ENCODE peak calls at places on chromosome 5, in five cellular contexts. G, E, M, C and A are unnamed samples. For H3K27me3, the result is how much of the 10 kb centered on the place peaks cover.

GRCh38 chr5:639253-639530 is 27.1 kb downstream of the CEP72 start:
- DNase-seq in G (no peak), E (no peak), C (no peak), M (no peak), A (no peak)

GRCh38 chr5:133635051-133635450 is 22.7 kb upstream of the FSTL4 start:
- DNase-seq in C (no peak), G (peak), E (no peak), M (peak), A (no peak)

GRCh38 chr5:148884339-148885020 is 58.1 kb downstream of the ADRB2 start:
- DNase-seq in M (peak), G (no peak), E (no peak), C (no peak), A (no peak)

GRCh38 chr5:127683006-127683405 is 20.2 kb upstream of the CCDC192 start:
- DNase-seq in E (no peak), M (no peak), C (no peak), G (no peak), A (no peak)

GRCh38 chr5:157473383-157474370 is 13.7 kb downstream of the NIPAL4 start:
- DNase-seq in C (no peak), E (no peak), G (no peak), M (peak), A (no peak)

GRCh38 chr5:138632900-138633489 is 57.8 kb upstream of the HSPA9 start:
- DNase-seq in C (peak), M (peak), G (peak), E (peak), A (peak)

GRCh38 chr5:66987949-66988838 is 208.4 kb downstream of the CD180 start:
- DNase-seq in C (peak), G (peak), E (no peak), M (peak), A (peak)

GRCh38 chr5:54753034-54753433 is 232.4 kb downstream of the ESM1 start:
- DNase-seq in C (no peak), M (peak), G (no peak), E (no peak), A (no peak)

GRCh38 chr5:108830705-108831276 is 83.1 kb downstream of the FER start:
- DNase-seq in C (no peak), G (no peak), E (no peak), M (no peak), A (no peak)

GRCh38 chr5:131356619-131357018 is 92.8 kb downstream of the CDC42SE2 start:
- DNase-seq in E (no peak), G (no peak), C (no peak), M (no peak), A (no peak)

GRCh38 chr5:35811108-35811741 is 45.5 kb upstream of the IL7R start:
- DNase-seq in G (peak), C (no peak), M (peak), E (no peak), A (no peak)

DNA sequence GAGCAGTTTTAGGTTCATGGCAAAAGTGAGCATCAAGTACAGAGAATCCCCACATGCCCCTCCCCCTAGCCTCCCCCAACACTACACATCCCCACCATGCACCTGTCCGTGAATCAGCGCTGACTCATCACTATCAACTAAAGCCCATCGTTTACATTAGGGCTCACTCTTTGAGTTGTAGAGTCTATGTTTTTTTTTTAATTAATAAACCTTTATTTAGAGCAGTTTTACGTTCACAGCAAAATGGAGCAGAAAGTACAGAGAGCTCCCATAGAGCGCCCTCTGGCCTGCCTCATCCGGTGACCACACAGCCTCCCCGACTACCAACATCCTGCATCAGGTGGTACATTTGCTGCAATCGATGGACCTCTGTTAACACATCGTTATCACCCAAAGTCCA is 47.9 kb upstream of the UNC5A start:
- DNase-seq in M (no peak), C (no peak), G (peak), E (no peak), A (peak)
- TF ChIP-seq EZH2phosphoT487 in M (no peak), C (no peak), G (no peak), E (no peak), A (no peak)

DNA sequence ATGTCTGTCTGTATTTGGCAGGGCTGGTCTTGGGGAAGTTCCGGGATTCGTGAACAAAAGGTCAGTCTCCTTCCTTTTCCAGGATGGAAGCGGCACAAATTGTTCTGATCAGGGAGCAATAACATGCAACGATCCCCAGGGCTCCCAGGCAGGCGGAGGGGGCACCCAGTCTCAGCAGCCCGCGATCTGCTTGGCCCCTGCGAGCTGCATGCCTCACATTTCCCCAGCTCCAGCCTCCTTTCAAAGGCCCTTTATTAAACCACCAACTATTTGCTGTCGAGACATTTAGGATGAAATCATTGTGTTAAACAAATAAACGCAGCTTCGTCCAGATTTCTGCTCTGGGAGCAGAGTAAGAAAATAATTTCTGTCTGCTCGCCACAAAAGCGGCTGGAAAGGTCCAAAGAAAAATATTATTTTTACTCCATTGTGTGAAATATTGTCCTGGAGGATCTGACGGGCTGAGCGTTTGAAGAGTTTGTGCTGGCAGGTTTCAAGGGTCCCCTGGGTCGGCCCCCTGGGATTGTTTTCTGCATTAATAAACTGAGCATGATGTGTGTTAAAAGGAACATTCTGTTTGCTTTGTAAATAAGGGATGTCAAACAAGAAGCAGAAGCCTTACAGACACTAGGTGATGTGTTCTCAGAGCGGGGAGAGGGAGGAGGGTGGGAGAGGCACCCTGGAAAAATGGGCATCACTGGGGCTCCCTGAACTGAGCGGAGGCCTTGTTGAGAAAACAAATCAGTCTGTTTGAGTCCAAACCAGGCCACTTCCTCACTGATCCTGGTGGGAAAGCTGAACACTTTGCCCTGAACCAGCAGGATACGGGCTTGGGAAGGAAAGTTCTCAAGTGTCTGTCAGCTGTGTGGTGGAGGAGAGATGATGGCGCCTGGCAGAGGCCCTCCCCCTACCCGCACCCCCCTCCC is 110.1 kb downstream of the FOXD1 start:
- DNase-seq in C (no peak), E (no peak), G (peak), M (peak), A (peak)
- H3K27me3 ChIP-seq in C (under half), E (under half), G (under half), M (under half), A (under half)

DNA sequence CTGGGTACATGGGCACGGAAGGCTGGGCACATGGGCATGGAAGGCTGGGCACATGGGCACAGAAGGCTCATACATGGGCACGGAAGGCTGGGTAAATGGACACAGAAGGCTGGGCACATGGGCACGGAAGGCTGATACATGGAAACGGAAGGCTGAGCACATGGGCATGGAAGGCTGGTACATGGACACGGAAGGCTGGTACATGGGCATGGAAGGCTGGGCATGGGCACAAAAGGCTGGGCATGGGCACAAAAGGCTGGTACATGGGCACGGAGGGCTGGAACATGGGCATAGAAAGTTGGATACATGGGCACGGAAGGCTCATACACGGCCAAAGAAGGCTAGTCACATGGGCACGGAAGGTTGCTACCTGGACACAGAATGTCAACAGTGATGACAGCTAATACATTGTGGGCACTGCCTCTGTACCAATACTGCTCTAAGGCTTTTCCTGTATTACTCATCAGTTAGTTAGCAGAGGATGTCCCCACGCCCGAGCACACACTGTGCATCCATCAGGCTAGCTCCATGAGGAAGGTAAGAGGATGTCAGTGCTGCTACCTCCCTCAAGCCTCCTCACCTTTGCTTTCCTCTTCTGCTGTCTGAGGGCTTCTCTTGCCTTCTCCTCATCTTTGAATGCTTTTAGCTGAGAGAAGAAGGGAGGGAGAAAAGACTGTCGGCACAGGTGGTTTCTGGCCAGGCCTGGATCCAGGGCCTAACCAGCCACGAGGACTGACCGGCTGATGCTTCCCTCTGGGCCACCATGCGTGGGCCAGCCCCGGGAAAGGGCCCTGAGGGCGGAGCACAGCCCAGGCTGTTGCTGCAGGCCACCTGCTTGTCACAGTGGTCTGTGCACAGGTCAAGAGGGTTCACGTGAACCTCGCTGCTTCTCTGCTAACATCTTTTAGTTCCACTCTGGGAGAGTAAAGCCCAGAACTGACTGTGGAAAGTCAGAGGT is 14.3 kb downstream of the GPX3 start:
- DNase-seq in G (peak), M (peak), C (no peak), E (no peak), A (no peak)
- TF ChIP-seq EZH2phosphoT487 in G (no peak), M (no peak), C (no peak), E (no peak), A (no peak)

DNA sequence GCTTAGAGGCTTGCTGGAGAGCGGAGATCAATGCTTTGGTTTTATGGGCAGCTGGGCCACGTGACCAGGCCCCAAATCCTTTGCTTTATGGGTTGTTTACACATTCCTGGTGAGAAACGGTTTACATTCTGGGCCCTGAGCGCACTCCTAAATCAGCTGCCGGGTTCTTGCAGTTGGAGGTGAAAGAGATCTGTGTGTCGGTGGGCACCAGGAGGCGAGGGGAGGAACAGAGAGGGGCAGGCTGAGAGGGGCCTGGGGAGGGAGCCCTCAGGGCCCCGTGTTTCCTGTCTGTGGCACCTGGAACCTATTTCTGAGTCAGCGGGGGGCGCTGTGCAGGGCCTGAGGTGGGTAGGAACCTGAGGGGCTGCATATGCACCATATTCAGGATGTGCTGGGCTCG is 63.5 kb upstream of the HAND1 start:
- DNase-seq in C (no peak), M (no peak), E (peak), G (peak), A (peak)
- H3K27me3 ChIP-seq in C (under half), M (half or more), E (under half), G (under half), A (under half)

DNA sequence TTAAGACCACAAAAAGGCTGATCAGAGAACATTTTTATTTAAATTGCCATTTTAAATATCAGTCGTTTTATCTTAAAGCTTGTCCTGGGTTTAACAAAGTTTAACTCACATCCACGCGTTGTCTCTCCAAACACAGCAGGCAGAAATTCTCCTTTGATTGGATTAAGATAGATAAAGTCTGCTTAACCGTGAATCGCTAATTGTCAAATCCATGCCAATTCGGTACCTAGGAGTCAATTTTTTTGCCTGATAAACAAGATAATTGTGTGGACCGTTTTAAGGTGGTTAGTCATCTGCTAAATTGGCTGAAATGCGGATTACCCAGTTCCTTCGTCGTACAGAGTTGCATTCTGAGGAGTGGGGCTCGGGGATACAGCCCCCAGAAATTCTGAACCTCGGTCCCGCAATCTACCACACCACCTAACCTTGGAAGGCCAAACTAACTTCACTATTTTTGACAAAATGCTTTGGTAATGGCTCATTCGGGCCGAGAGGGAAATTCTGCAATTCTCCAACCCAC is 645 bp upstream of the BTF3 start:
- DNase-seq in M (no peak), G (no peak), C (peak), E (no peak), A (no peak)
- TF ChIP-seq EZH2phosphoT487 in M (no peak), G (no peak), C (no peak), E (no peak), A (no peak)

DNA sequence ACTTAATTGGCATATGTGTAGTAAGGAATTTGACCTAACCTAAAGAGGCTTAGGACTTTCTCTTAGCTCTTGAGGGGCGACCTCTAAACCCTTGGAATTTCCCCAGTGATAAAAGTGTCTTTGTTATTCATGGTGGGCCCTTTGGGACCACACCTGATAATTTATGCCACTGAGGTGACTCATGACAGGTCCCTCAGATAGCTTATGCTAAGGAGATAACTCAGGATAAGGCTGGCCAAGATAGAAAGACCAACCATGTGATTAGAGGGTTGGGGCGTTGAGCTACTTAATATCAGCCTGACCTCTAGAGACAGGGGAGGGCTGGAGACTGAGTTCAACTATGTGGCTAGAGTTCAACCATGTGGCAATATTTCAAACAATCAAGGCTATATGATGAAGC is 218.1 kb downstream of the AP3B1 start:
- DNase-seq in E (no peak), M (no peak), G (no peak), C (no peak), A (peak)
- H3K27me3 ChIP-seq in E (under half), M (under half), G (under half), C (under half), A (under half)

DNA sequence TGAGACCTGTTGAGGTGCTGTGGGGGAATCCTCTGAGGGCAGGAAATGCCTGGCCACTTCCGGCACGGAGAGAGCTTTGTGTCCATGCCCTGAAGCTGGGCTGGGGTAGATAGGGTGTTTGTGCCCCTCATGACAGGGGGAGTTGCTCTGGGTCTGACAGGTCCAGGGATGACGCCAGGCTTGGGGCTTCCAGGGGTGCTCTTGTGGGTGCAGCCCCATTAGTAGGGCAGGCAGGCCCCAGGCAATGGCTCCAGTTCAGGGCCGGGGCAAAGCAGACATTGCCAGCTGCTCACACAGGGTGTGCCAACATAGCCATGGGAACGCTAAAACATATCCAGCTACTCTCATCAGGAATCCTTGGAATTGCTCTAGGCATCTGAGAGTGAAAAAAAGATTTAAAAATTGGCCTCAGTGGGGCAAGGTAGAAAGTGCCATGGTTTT is 21.1 kb downstream of the PITX1 start:
- DNase-seq in G (no peak), C (no peak), E (no peak), M (peak), A (no peak)
- TF ChIP-seq EZH2phosphoT487 in G (no peak), C (no peak), E (no peak), M (no peak), A (no peak)